ENCODE peak calls at places on chromosomes 1 and 21, in ten cellular contexts. One of them, this sample, is unnamed.
A peak's percentile ranks its signal among the peaks of the same experiment; 100 is the strongest.

GRCh38 chr1:161420763-161421455 is 53.2 kb upstream of the CFAP126 start:
- DNase-seq in cardiac muscle cell: no peak
- DNase-seq in MM.1S: no peak
- DNase-seq in tibial artery: no peak
- DNase-seq in B cell: no peak
- DNase-seq in A549: peak; percentile 73
- DNase-seq in HFFc6: no peak
- DNase-seq in GM12865: no peak
- DNase-seq in RWPE1: no peak
- DNase-seq in GM13977: no peak
- DNase-seq in this sample: no peak

GRCh38 chr1:79497193-79497773 is 490.8 kb upstream of the ADGRL4 start:
- DNase-seq in cardiac muscle cell: peak; percentile 46
- DNase-seq in MM.1S: peak; percentile 62
- DNase-seq in tibial artery: no peak
- DNase-seq in B cell: no peak
- DNase-seq in A549: peak; percentile 20
- DNase-seq in HFFc6: peak; percentile 48
- DNase-seq in GM12865: peak; percentile 50
- DNase-seq in RWPE1: peak; percentile 47
- DNase-seq in GM13977: peak; percentile 30
- DNase-seq in this sample: peak; percentile 24

GRCh38 chr1:223175032-223175431 is 32.0 kb upstream of the TLR5 start:
- DNase-seq in cardiac muscle cell: peak; percentile 67
- DNase-seq in MM.1S: no peak
- DNase-seq in tibial artery: no peak
- DNase-seq in B cell: no peak
- DNase-seq in A549: peak; percentile 23
- DNase-seq in HFFc6: peak; percentile 24
- DNase-seq in GM12865: no peak
- DNase-seq in RWPE1: no peak
- DNase-seq in GM13977: no peak
- DNase-seq in this sample: no peak

GRCh38 chr21:37849703-37850102 is 66.6 kb downstream of the KCNJ6 start:
- DNase-seq in cardiac muscle cell: no peak
- DNase-seq in MM.1S: no peak
- DNase-seq in tibial artery: no peak
- DNase-seq in B cell: no peak
- DNase-seq in A549: no peak
- DNase-seq in HFFc6: peak; percentile 75
- DNase-seq in GM12865: no peak
- DNase-seq in RWPE1: peak; percentile 47
- DNase-seq in GM13977: no peak
- DNase-seq in this sample: no peak

GRCh38 chr1:11753555-11754208 is 8.3 kb upstream of the C1orf167 start:
- DNase-seq in cardiac muscle cell: peak; percentile 31
- DNase-seq in MM.1S: no peak
- DNase-seq in tibial artery: no peak
- DNase-seq in B cell: no peak
- DNase-seq in A549: no peak
- DNase-seq in HFFc6: peak; percentile 16
- DNase-seq in GM12865: no peak
- DNase-seq in RWPE1: no peak
- DNase-seq in GM13977: no peak
- DNase-seq in this sample: no peak

GRCh38 chr1:62131093-62131725 is 63.4 kb upstream of the L1TD1 start:
- DNase-seq in cardiac muscle cell: peak; percentile 75
- DNase-seq in MM.1S: peak; percentile 68
- DNase-seq in tibial artery: no peak
- DNase-seq in B cell: no peak
- DNase-seq in A549: peak; percentile 65
- DNase-seq in HFFc6: peak; percentile 39
- DNase-seq in GM12865: peak; percentile 65
- DNase-seq in RWPE1: peak; percentile 21
- DNase-seq in GM13977: peak; percentile 74
- DNase-seq in this sample: peak; percentile 75

GRCh38 chr1:56566040-56566774 is 13.2 kb downstream of the PLPP3 start:
- DNase-seq in cardiac muscle cell: peak; percentile 39
- DNase-seq in MM.1S: no peak
- DNase-seq in tibial artery: no peak
- DNase-seq in B cell: no peak
- DNase-seq in A549: no peak
- DNase-seq in HFFc6: no peak
- DNase-seq in GM12865: no peak
- DNase-seq in RWPE1: no peak
- DNase-seq in GM13977: no peak
- DNase-seq in this sample: no peak

GRCh38 chr1:208065862-208066261 is 154.9 kb upstream of the CD34 start:
- DNase-seq in cardiac muscle cell: no peak
- DNase-seq in MM.1S: no peak
- DNase-seq in tibial artery: no peak
- DNase-seq in B cell: no peak
- DNase-seq in A549: no peak
- DNase-seq in HFFc6: no peak
- DNase-seq in GM12865: peak; percentile 9
- DNase-seq in RWPE1: no peak
- DNase-seq in GM13977: no peak
- DNase-seq in this sample: no peak

GRCh38 chr1:203289281-203289981 is 15.9 kb upstream of the BTG2 start:
- DNase-seq in cardiac muscle cell: no peak
- DNase-seq in MM.1S: peak; percentile 99
- DNase-seq in tibial artery: no peak
- DNase-seq in B cell: peak; percentile 99
- DNase-seq in A549: no peak
- DNase-seq in HFFc6: no peak
- DNase-seq in GM12865: peak; percentile 98
- DNase-seq in RWPE1: no peak
- DNase-seq in GM13977: peak; percentile 88
- DNase-seq in this sample: peak; percentile 87

GRCh38 chr21:33299181-33299752 is 25.5 kb upstream of the IFNAR1 start:
- DNase-seq in cardiac muscle cell: no peak
- DNase-seq in MM.1S: peak; percentile 83
- DNase-seq in tibial artery: no peak
- DNase-seq in B cell: peak; percentile 72
- DNase-seq in A549: no peak
- DNase-seq in HFFc6: no peak
- DNase-seq in GM12865: peak; percentile 74
- DNase-seq in RWPE1: peak; percentile 48
- DNase-seq in GM13977: peak; percentile 37
- DNase-seq in this sample: peak; percentile 73

GRCh38 chr1:163712321-163712720 is 390.6 kb downstream of the NUF2 start:
- DNase-seq in cardiac muscle cell: no peak
- DNase-seq in MM.1S: no peak
- DNase-seq in tibial artery: no peak
- DNase-seq in B cell: no peak
- DNase-seq in A549: no peak
- DNase-seq in HFFc6: no peak
- DNase-seq in GM12865: no peak
- DNase-seq in RWPE1: no peak
- DNase-seq in GM13977: no peak
- DNase-seq in this sample: no peak

GRCh38 chr1:43284711-43285110 is 670 bp downstream of the C1orf210 start:
- DNase-seq in cardiac muscle cell: no peak
- DNase-seq in MM.1S: no peak
- DNase-seq in tibial artery: no peak
- DNase-seq in B cell: no peak
- DNase-seq in A549: no peak
- DNase-seq in HFFc6: no peak
- DNase-seq in GM12865: no peak
- DNase-seq in RWPE1: no peak
- DNase-seq in GM13977: no peak
- DNase-seq in this sample: no peak

GRCh38 chr1:43284065-43284464 is 1.3 kb downstream of the C1orf210 start:
- DNase-seq in cardiac muscle cell: no peak
- DNase-seq in MM.1S: no peak
- DNase-seq in tibial artery: peak; percentile 24
- DNase-seq in B cell: no peak
- DNase-seq in A549: no peak
- DNase-seq in HFFc6: no peak
- DNase-seq in GM12865: no peak
- DNase-seq in RWPE1: no peak
- DNase-seq in GM13977: no peak
- DNase-seq in this sample: no peak

GRCh38 chr1:43286533-43286932 is 1.2 kb upstream of the C1orf210 start:
- DNase-seq in cardiac muscle cell: no peak
- DNase-seq in MM.1S: no peak
- DNase-seq in tibial artery: no peak
- DNase-seq in B cell: no peak
- DNase-seq in A549: no peak
- DNase-seq in HFFc6: no peak
- DNase-seq in GM12865: no peak
- DNase-seq in RWPE1: no peak
- DNase-seq in GM13977: no peak
- DNase-seq in this sample: no peak

GRCh38 chr1:43286115-43286514 is 734 bp upstream of the C1orf210 start:
- DNase-seq in cardiac muscle cell: no peak
- DNase-seq in MM.1S: no peak
- DNase-seq in tibial artery: no peak
- DNase-seq in B cell: no peak
- DNase-seq in A549: no peak
- DNase-seq in HFFc6: no peak
- DNase-seq in GM12865: no peak
- DNase-seq in RWPE1: no peak
- DNase-seq in GM13977: no peak
- DNase-seq in this sample: no peak

DNA sequence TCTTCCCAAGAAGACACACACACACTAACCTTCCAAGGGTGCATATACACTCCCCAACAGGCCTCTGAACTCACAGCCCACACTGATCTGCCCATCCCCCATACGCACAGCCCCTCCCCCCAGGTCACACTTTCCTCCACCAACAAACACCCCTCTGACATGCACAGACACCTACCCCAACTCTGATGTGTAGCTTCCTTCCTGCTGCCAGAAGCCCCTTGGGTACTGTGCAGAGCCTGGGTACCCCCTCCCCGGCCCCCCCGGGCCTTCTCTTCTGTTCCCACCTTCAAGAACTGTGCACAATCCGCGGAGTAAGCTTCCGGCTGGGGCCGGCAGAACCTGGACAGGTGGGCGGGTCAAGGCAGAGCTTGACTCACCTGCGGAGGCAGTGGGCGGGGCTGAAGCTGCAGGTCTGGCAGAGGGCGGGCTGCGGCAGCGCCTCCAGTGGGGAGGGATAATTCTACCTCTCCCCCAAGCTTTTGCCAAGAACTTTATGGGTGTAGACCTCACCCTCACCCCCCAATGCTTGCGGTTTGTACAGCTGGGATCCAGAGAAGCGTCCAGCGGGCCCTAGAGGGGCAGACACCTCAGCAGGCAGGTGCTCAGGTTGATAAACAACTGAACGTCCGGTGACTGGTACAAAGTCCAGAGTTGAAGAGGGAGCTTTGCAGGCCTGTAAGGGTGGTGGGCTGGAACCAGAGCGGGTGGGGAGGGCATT is at the start of gene C1orf210:
- DNase-seq in cardiac muscle cell: no peak
- DNase-seq in MM.1S: no peak
- DNase-seq in tibial artery: no peak
- DNase-seq in B cell: no peak
- DNase-seq in A549: no peak
- DNase-seq in HFFc6: no peak
- DNase-seq in GM12865: no peak
- DNase-seq in RWPE1: peak; percentile 94
- DNase-seq in GM13977: no peak
- DNase-seq in this sample: no peak
- TF ChIP-seq CTCF in cardiac muscle cell: no peak
- TF ChIP-seq CTCF in MM.1S: no peak
- TF ChIP-seq CTCF in tibial artery: no peak
- TF ChIP-seq CTCF in B cell: no peak
- TF ChIP-seq CTCF in A549: no peak
- TF ChIP-seq CTCF in HFFc6: no peak
- TF ChIP-seq CTCF in GM12865: no peak
- TF ChIP-seq CTCF in RWPE1: peak; percentile 19
- TF ChIP-seq CTCF in GM13977: no peak
- TF ChIP-seq CTCF in this sample: no peak

DNA sequence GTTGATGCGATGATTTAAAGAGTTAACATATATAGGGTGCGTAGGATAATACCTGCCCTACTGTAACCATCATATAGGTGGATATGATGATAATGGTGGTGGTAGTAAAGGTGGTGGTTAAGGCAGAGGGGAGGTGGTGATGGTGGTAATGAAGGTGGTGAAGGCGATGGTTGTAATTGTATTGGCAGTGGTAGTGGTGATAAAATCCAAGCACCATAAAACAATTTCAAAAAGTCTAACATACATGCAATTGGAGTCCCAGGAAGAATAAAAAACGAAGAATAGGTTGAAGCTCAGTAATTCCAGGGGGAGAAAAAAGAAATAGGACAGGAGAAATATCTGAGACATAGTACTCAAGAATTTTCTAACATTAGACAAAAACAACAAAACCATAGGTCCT is 27.3 kb upstream of the RAB4A start:
- DNase-seq in cardiac muscle cell: no peak
- DNase-seq in MM.1S: no peak
- DNase-seq in tibial artery: no peak
- DNase-seq in B cell: no peak
- DNase-seq in A549: no peak
- DNase-seq in HFFc6: no peak
- DNase-seq in GM12865: no peak
- DNase-seq in RWPE1: no peak
- DNase-seq in GM13977: no peak
- DNase-seq in this sample: no peak
- TF ChIP-seq CTCF in cardiac muscle cell: no peak
- TF ChIP-seq CTCF in MM.1S: no peak
- TF ChIP-seq CTCF in tibial artery: no peak
- TF ChIP-seq CTCF in B cell: no peak
- TF ChIP-seq CTCF in A549: no peak
- TF ChIP-seq CTCF in HFFc6: no peak
- TF ChIP-seq CTCF in GM12865: no peak
- TF ChIP-seq CTCF in RWPE1: no peak
- TF ChIP-seq CTCF in GM13977: no peak
- TF ChIP-seq CTCF in this sample: no peak

DNA sequence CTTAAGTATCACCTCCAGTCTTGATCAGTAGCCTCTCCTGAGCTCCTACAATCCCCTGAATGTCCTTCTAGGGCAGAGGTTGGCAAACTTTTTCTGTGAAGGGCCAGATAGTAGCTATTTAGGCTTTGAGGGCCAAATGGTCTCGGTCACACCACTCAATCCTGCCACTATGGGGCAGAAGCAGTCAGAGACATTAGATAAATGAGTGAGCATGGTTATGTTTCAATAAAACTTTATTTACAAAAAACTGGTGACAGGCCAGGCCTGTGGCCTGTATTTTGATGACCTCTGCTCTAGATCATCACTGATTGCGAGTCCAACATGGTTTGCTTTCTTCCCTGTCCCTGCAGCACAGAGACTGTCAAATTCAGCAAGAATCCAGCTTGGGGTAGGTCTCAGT is 36.3 kb downstream of the LRP8 start:
- DNase-seq in cardiac muscle cell: no peak
- DNase-seq in MM.1S: no peak
- DNase-seq in tibial artery: no peak
- DNase-seq in B cell: no peak
- DNase-seq in A549: peak; percentile 25
- DNase-seq in HFFc6: peak; percentile 23
- DNase-seq in GM12865: peak; percentile 24
- DNase-seq in RWPE1: no peak
- DNase-seq in GM13977: no peak
- DNase-seq in this sample: no peak
- TF ChIP-seq CTCF in cardiac muscle cell: no peak
- TF ChIP-seq CTCF in MM.1S: no peak
- TF ChIP-seq CTCF in tibial artery: no peak
- TF ChIP-seq CTCF in B cell: no peak
- TF ChIP-seq CTCF in A549: no peak
- TF ChIP-seq CTCF in HFFc6: peak; percentile 52
- TF ChIP-seq CTCF in GM12865: no peak
- TF ChIP-seq CTCF in RWPE1: no peak
- TF ChIP-seq CTCF in GM13977: peak; percentile 24
- TF ChIP-seq CTCF in this sample: no peak

GRCh38 chr21:42905195-42905594 is 12.1 kb downstream of the NDUFV3 start:
- DNase-seq in cardiac muscle cell: no peak
- DNase-seq in MM.1S: no peak
- DNase-seq in tibial artery: no peak
- DNase-seq in B cell: no peak
- DNase-seq in A549: no peak
- DNase-seq in HFFc6: no peak
- DNase-seq in GM12865: no peak
- DNase-seq in RWPE1: no peak
- DNase-seq in GM13977: no peak
- DNase-seq in this sample: no peak
- TF ChIP-seq CTCF in cardiac muscle cell: no peak
- TF ChIP-seq CTCF in MM.1S: no peak
- TF ChIP-seq CTCF in tibial artery: no peak
- TF ChIP-seq CTCF in B cell: no peak
- TF ChIP-seq CTCF in A549: no peak
- TF ChIP-seq CTCF in HFFc6: no peak
- TF ChIP-seq CTCF in GM12865: no peak
- TF ChIP-seq CTCF in RWPE1: no peak
- TF ChIP-seq CTCF in GM13977: no peak
- TF ChIP-seq CTCF in this sample: no peak

This sample was measured in GM10248.